ENCODE peak calls at places on chromosomes 6 and 20, in five cellular contexts. I is AG09309, D is PC-9, V is stomach, G is astrocyte of the spinal cord. P is an unnamed sample.

GRCh38 chr6:149895702-149896310 is 2.1 kb downstream of the RAET1E start:
- DNase-seq in V (no peak), G (peak), I (no peak), D (peak), P (peak)

GRCh38 chr6:30763618-30764489 is 19.5 kb upstream of the IER3 start:
- DNase-seq in I (no peak), D (peak), G (peak), V (no peak), P (peak)

GRCh38 chr6:46263709-46264091 is 92.9 kb upstream of the ENPP5 start:
- DNase-seq in G (peak), I (peak), V (no peak), D (peak), P (no peak)

GRCh38 chr6:151721141-151721540 is 86.3 kb upstream of the ESR1 start:
- DNase-seq in I (no peak), D (no peak), G (no peak), V (no peak), P (no peak)

GRCh38 chr6:23228439-23229024 is 659.2 kb downstream of the HDGFL1 start:
- DNase-seq in D (peak), I (no peak), G (no peak), V (no peak), P (no peak)

GRCh38 chr6:3382399-3383279 is 74.2 kb downstream of the SLC22A23 start:
- DNase-seq in I (no peak), G (peak), D (peak), V (peak), P (peak)

GRCh38 chr6:41489284-41489851 is 56.8 kb upstream of the FOXP4 start:
- DNase-seq in I (no peak), V (no peak), D (no peak), G (peak), P (no peak)

GRCh38 chr6:141488466-141488865 is 644.3 kb upstream of the GJE1 start:
- DNase-seq in V (no peak), I (no peak), G (peak), D (no peak), P (no peak)

GRCh38 chr6:29675561-29675960 is 5.4 kb downstream of the ZFP57 start:
- DNase-seq in D (peak), G (no peak), I (no peak), V (no peak), P (no peak)

GRCh38 chr20:23634044-23634801 is 3.5 kb downstream of the CST3 start:
- DNase-seq in I (no peak), G (no peak), V (no peak), D (no peak), P (no peak)

GRCh38 chr6:25889877-25890853 is 16.1 kb upstream of the SLC17A3 start:
- DNase-seq in D (peak), I (peak), V (no peak), G (peak), P (peak)

GRCh38 chr20:15618912-15619311 is 954.3 kb downstream of the KIF16B start:
- DNase-seq in V (no peak), D (peak), I (no peak), G (no peak), P (no peak)

GRCh38 chr6:46993846-46994245 is 48.3 kb downstream of the ADGRF1 start:
- DNase-seq in V (no peak), D (peak), G (peak), I (peak), P (peak)

GRCh38 chr20:57199656-57200405 is 66.6 kb downstream of the BMP7 start:
- DNase-seq in D (no peak), G (no peak), I (peak), V (no peak), P (no peak)

GRCh38 chr20:44714701-44715494 is at the start of gene CCN5:
- DNase-seq in V (peak), I (no peak), D (peak), G (peak), P (peak)

DNA sequence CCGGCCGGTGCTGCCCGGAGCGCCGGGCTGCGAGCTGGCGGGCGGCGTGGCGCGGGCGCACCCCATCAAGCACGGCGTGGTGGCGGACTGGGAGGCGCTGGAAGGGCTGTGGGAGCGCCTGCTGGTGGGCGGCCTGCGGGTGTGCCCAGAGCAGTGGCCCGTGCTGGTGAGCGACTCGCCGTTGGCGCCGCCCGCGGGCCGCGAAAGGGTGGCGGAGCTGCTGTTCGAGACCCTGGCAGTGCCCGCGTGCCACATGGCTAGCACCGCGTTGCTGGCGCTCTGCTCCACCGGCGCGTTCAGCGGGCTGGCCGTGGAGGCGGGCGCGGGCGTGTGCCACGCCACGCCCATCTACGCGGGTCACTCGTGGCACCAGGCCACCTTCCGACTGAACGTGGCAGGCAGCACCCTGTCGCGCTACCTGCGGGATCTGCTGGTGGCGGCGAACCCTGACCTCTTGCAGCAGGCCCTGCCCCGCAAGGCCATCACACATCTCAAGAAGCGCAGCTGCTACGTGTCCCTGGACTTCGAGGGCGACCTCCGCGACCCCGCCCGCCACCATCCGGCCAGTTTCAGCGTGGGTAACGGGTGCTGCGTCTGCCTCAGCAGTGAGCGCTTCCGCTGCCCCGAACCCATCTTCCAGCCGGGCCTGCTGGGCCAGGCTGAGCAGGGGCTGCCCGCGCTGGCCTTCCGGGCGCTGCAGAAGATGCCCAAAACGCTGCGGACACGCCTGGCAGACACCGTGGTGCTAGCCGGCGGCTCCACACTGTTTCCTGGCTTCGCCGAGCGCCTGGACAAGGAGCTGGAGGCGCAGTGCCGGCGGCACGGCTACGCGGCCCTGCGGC is 723 bp downstream of the ACTL10 start:
- DNase-seq in V (peak), I (no peak), D (peak), G (no peak), P (peak)
- TF ChIP-seq CTCF in V (peak), I (no peak), D (no peak), G (no peak), P (peak)

DNA sequence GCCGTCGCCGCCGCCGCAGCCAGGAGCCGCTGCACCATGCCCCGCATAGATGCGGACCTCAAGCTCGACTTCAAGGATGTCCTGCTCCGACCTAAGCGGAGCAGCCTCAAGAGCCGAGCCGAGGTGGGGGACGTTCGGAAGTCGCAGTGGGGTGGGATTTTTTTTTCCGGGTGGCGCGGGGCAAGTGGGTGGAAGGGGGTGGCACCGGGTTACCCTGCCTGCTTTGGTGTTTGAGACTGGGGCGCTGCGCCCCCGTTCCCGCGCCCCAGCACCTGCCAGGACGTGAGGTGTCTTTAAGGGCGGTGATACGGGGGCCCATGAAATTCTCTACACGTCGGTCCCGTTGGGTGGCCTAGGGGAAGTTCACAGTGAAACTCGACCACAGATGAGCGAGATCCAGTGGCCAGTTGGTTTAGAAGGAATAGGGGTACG is 287 bp downstream of the GMPR start:
- DNase-seq in D (no peak), V (no peak), I (no peak), G (no peak), P (peak)
- TF ChIP-seq CTCF in D (no peak), V (no peak), I (no peak), G (no peak), P (no peak)

GRCh38 chr20:37011147-37011546 is 59.6 kb upstream of the SAMHD1 start:
- DNase-seq in V (no peak), D (no peak), G (no peak), I (no peak), P (no peak)

GRCh38 chr20:37007898-37008649 is 56.6 kb upstream of the SAMHD1 start:
- DNase-seq in D (no peak), V (no peak), G (peak), I (no peak), P (no peak)
- TF ChIP-seq CTCF in D (peak), V (no peak), G (peak), I (peak), P (no peak)

GRCh38 chr20:4061989-4062388 is 46.6 kb upstream of the RNF24 start:
- DNase-seq in G (no peak), D (no peak), I (no peak), V (no peak), P (no peak)

GRCh38 chr20:4060856-4061440 is 45.6 kb upstream of the RNF24 start:
- DNase-seq in G (no peak), D (no peak), V (no peak), I (no peak), P (no peak)

GRCh38 chr20:4060054-4060795 is 44.9 kb upstream of the RNF24 start:
- DNase-seq in V (peak), I (no peak), D (peak), G (no peak), P (peak)

GRCh38 chr20:4056880-4057279 is 41.5 kb upstream of the RNF24 start:
- DNase-seq in I (no peak), V (no peak), G (no peak), D (no peak), P (no peak)

GRCh38 chr20:4059631-4060030 is 44.3 kb upstream of the RNF24 start:
- DNase-seq in I (no peak), D (no peak), V (no peak), G (no peak), P (no peak)
- TF ChIP-seq CTCF in I (no peak), D (no peak), V (no peak), G (no peak), P (no peak)

GRCh38 chr6:131164506-131164905 is 29.2 kb downstream of the AKAP7 start:
- DNase-seq in D (no peak), V (no peak), I (no peak), G (no peak), P (no peak)

GRCh38 chr6:131172237-131172636 is 37.0 kb downstream of the AKAP7 start:
- DNase-seq in I (no peak), G (peak), V (no peak), D (no peak), P (peak)

GRCh38 chr6:131169613-131170012 is 34.3 kb downstream of the AKAP7 start:
- DNase-seq in G (no peak), V (no peak), D (no peak), I (no peak), P (no peak)

GRCh38 chr6:131163886-131164285 is 28.6 kb downstream of the AKAP7 start:
- DNase-seq in G (no peak), D (no peak), I (no peak), V (no peak), P (no peak)

GRCh38 chr6:131167773-131168172 is 32.5 kb downstream of the AKAP7 start:
- DNase-seq in I (no peak), G (peak), V (no peak), D (no peak), P (no peak)
- TF ChIP-seq CTCF in I (peak), G (no peak), V (no peak), D (peak), P (no peak)

GRCh38 chr6:42933195-42933594 is 3.9 kb downstream of the CNPY3 start:
- DNase-seq in D (no peak), G (no peak), V (no peak), I (no peak), P (no peak)

GRCh38 chr6:42929928-42930360 is 664 bp downstream of the CNPY3 start:
- DNase-seq in G (peak), I (no peak), V (peak), D (peak), P (peak)

GRCh38 chr6:42932412-42932811 is 3.1 kb downstream of the CNPY3 start:
- DNase-seq in I (no peak), G (no peak), D (no peak), V (no peak), P (no peak)

GRCh38 chr6:42928748-42929087 is 562 bp upstream of the CNPY3 start:
- DNase-seq in G (no peak), I (no peak), V (no peak), D (no peak), P (no peak)

DNA sequence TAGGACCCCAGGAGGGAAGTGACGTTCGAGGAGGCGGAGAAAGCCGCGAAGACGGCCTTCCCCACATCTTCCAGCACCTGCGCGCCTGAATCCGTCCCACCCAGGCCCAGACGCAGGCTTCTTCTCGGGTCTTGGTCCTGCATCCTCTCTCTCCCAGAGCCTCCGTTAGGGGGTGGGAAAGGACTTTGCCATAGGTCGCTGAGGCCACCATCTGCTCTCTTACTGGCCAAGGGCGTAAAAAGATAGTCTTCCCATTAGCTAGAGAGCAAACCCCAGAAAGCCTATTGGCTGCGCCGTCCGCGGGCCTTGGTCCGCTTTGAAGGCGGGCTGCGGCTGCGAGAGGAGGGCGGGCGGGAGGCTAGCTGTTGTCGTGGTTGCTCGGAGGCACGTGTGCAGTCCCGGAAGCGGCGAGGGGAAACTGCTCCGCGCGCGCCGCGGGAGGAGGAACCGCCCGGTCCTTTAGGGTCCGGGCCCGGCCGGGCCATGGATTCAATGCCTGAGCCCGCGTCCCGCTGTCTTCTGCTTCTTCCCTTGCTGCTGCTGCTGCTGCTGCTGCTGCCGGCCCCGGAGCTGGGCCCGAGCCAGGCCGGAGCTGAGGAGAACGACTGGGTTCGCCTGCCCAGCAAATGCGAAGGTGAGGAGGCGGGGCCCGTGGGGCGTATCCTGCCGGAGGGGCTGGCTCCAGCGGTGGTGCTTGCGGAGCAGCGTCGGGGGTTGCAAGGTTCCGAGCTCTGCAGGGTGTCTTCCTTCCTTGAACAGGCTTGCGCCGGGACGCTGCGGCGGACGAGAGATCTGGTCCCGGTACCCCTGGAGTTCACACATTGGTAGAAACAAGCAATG is at the start of gene CNPY3:
- DNase-seq in I (peak), V (peak), D (peak), G (peak), P (peak)
- TF ChIP-seq CTCF in I (no peak), V (no peak), D (no peak), G (no peak), P (no peak)

GRCh38 chr6:35258858-35259193 is 709 bp upstream of the ZNF76 start:
- DNase-seq in V (peak), G (peak), I (no peak), D (peak), P (peak)
- TF ChIP-seq CTCF in V (no peak), G (peak), I (peak), D (no peak), P (no peak)

GRCh38 chr20:61918548-61918947 is 147.1 kb downstream of the TAF4 start:
- DNase-seq in I (no peak), G (no peak), V (no peak), D (no peak), P (no peak)
- TF ChIP-seq CTCF in I (peak), G (no peak), V (no peak), D (peak), P (no peak)

DNA sequence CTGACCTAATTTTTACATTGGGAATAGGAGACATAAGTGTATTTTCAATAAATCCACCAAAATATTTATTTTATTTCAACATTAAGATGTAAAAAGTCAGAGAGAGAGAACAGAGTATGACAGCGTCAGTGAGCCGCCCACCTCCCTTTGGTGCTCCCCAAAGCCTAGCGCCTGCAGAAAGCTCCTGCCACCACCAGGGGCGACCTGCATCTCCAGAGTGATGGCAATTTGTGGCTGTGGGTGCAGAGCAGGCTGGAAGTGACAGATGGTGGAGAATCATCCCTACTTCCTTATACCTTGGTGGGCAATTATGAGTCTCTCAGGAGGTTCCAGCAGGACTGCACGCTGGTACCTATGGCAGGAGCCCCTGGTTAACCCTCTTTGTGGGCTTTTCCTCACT is 87.3 kb downstream of the PTPRT start:
- DNase-seq in V (no peak), G (no peak), I (no peak), D (no peak), P (peak)
- TF ChIP-seq CTCF in V (no peak), G (no peak), I (no peak), D (peak), P (no peak)

GRCh38 chr6:13396241-13396792 is 68.0 kb upstream of the TBC1D7 start:
- DNase-seq in D (no peak), V (no peak), I (no peak), G (no peak), P (no peak)

GRCh38 chr6:13397359-13398080 is 69.2 kb upstream of the TBC1D7 start:
- DNase-seq in D (no peak), G (no peak), V (no peak), I (no peak), P (peak)

GRCh38 chr6:13398421-13398994 is 70.2 kb upstream of the TBC1D7 start:
- DNase-seq in V (no peak), I (no peak), D (no peak), G (no peak), P (peak)

GRCh38 chr6:13395272-13396237 is 67.2 kb upstream of the TBC1D7 start:
- DNase-seq in D (peak), V (peak), I (peak), G (peak), P (peak)

DNA sequence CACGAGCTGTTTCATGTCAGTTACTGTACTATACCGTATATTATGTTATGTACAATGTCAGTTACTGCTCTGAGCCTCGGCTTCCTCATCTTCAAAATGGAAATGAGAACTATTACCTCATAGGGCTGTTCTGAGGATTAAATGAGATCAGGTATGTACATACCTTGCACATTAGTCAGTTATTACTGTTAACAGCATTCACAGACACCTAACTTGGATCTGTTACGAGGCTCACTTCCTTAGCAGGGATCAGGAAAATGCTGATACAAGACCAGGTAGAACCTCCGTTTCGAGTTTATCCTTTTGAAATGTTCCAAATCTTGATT is 69.7 kb upstream of the TBC1D7 start:
- DNase-seq in D (peak), G (no peak), V (no peak), I (no peak), P (no peak)
- TF ChIP-seq CTCF in D (no peak), G (no peak), V (no peak), I (no peak), P (no peak)

P was measured in Calu3.